ENCODE peak calls at places on chromosomes 2 and 18, in four cellular contexts. Y is IMR-90, L is endothelial cell of umbilical vein, V is K562. W is an unnamed sample.

GRCh38 chr2:97834610-97835009 is 121.2 kb downstream of the ZAP70 start:
- DNase-seq in Y (no peak), L (no peak), V (no peak), W (no peak)

GRCh38 chr2:139366659-139367058 is 586.5 kb upstream of the NXPH2 start:
- DNase-seq in Y (no peak), L (no peak), V (no peak), W (no peak)

GRCh38 chr18:59323931-59324622 is 5.6 kb upstream of the CPLX4 start:
- DNase-seq in Y (peak; percentile 27), L (no peak), V (no peak), W (no peak)

GRCh38 chr18:31176531-31176930 is 13.9 kb upstream of the DSC1 start:
- DNase-seq in Y (peak; percentile 2), L (no peak), V (no peak), W (no peak)

GRCh38 chr2:186841940-186842339 is 7.0 kb downstream of the ZSWIM2 start:
- DNase-seq in Y (peak; percentile 81), L (no peak), V (no peak), W (no peak)

GRCh38 chr2:208608436-208608835 is 201.8 kb downstream of the PTH2R start:
- DNase-seq in Y (no peak), L (no peak), V (no peak), W (no peak)

GRCh38 chr18:744824-745597 is 32.6 kb upstream of the ENOSF1 start:
- DNase-seq in Y (no peak), L (no peak), V (no peak), W (no peak)

GRCh38 chr2:214529514-214529913 is 118.7 kb downstream of the VWC2L start:
- DNase-seq in Y (no peak), L (no peak), V (no peak), W (no peak)

GRCh38 chr18:69874058-69874457 is 73.6 kb downstream of the CD226 start:
- DNase-seq in Y (peak; percentile 65), L (no peak), V (no peak), W (no peak)

GRCh38 chr2:156005999-156006712 is 326.4 kb downstream of the NR4A2 start:
- DNase-seq in Y (no peak), L (no peak), V (no peak), W (no peak)

GRCh38 chr18:73296686-73297085 is 428.9 kb upstream of the NETO1 start:
- DNase-seq in Y (no peak), L (no peak), V (no peak), W (no peak)

GRCh38 chr18:10558243-10558966 is 32.6 kb downstream of the NAPG start:
- DNase-seq in Y (no peak), L (no peak), V (no peak), W (no peak)

GRCh38 chr2:89000235-89000634 is 308.8 kb downstream of the RPIA start:
- DNase-seq in Y (no peak), L (no peak), V (no peak), W (no peak)

GRCh38 chr2:157903626-157904025 is 27.5 kb upstream of the ACVR1 start:
- DNase-seq in Y (no peak), L (no peak), V (no peak), W (no peak)

GRCh38 chr2:136067897-136068540 is 49.9 kb downstream of the CXCR4 start:
- DNase-seq in Y (no peak), L (no peak), V (no peak), W (no peak)

GRCh38 chr2:56534321-56534720 is 350.5 kb downstream of the CCDC85A start:
- DNase-seq in Y (peak; percentile 6), L (no peak), V (no peak), W (no peak)

GRCh38 chr18:47772374-47773248 is 157.8 kb downstream of the SMAD2 start:
- DNase-seq in Y (peak; percentile 42), L (peak; percentile 76), V (peak; percentile 47), W (no peak)

GRCh38 chr2:238237441-238237840 is 2.4 kb downstream of the HES6 start:
- DNase-seq in Y (no peak), L (no peak), V (no peak), W (no peak)

GRCh38 chr2:201797175-201797840 is 9.0 kb upstream of the CDK15 start:
- DNase-seq in Y (peak; percentile 85), L (no peak), V (no peak), W (no peak)

GRCh38 chr18:76679877-76680276 is 142.5 kb upstream of the ZNF236 start:
- DNase-seq in Y (no peak), L (no peak), V (no peak), W (no peak)

GRCh38 chr18:3115430-3116025 is 102.6 kb upstream of the LPIN2 start:
- DNase-seq in Y (no peak), L (no peak), V (no peak), W (no peak)

GRCh38 chr2:151972176-151973012 is 126.5 kb downstream of the CACNB4 start:
- DNase-seq in Y (no peak), L (no peak), V (no peak), W (no peak)

GRCh38 chr2:47031909-47032668 is 116.5 kb upstream of the MCFD2 start:
- DNase-seq in Y (no peak), L (no peak), V (no peak), W (peak; percentile 77)

DNA sequence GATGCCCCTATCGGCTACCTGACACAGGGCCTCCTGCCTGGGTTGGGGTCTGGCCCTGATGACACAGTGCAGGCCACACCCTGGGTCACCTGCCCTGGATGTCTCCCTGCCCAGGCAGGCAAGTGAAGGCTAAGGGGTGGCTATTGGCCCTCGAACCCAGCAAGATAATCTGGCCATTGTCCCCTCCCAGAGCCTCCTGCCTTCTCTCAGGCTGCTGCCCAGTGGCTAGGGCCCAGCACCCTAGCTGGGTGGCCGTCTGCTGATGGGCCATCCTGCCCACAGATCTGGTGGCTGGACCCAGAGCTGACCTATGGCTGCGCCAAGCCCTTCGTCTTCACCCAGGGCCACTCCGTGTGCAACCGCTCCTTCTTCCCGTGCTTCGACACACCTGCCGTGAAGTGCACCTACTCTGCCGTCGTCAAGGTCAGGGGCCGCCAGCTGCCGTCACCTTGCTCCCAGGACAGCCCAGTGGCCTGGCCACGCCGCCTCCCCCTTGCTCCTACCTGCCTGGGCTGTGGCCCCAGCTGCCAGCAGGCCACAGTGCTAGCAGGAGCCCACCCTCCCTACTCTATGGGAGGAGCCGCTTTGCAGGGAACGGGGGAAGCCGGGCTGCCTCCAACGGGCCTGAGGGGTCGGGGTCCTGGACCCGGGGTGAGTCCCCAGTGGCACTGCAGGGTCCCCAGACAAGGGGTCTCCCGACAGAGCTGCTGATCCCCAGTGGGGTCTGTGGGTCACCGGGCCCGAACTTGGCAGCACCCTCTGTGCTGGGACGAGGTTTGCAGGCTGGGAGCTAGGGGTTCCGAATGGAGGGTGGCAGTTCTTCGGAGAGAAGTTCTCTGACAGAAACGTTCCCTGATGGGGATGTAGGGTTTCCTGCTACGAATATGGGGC is 4.1 kb downstream of the RNPEPL1 start:
- DNase-seq in Y (no peak), L (no peak), V (no peak), W (no peak)
- H4K20me1 ChIP-seq in Y (peaks cover 15% of the 10 kb centered on the region), L (no peaks in the 10 kb centered on the region), V (no peaks in the 10 kb centered on the region), W (peaks cover 5% of the 10 kb centered on the region)

GRCh38 chr2:22301251-22301650 is 1083.7 kb upstream of the KLHL29 start:
- DNase-seq in Y (no peak), L (no peak), V (no peak), W (no peak)
- H3K27ac ChIP-seq in Y (no peak overlapping the region), L (no peak overlapping the region), V (no peak overlapping the region), W (no peak overlapping the region)

GRCh38 chr2:159317392-159318088 is 31.0 kb upstream of the WDSUB1 start:
- DNase-seq in Y (peak; percentile 5), L (no peak), V (no peak), W (no peak)
- H3K9me1 ChIP-seq in Y (no peaks in the 10 kb centered on the region), L (no peaks in the 10 kb centered on the region), V (no peaks in the 10 kb centered on the region), W (no peaks in the 10 kb centered on the region)

GRCh38 chr2:45668509-45668908 is 17.0 kb downstream of the PRKCE start:
- DNase-seq in Y (no peak), L (no peak), V (no peak), W (no peak)
- H4K20me1 ChIP-seq in Y (peaks cover 4% of the 10 kb centered on the region), L (no peaks in the 10 kb centered on the region), V (no peaks in the 10 kb centered on the region), W (no peaks in the 10 kb centered on the region)

DNA sequence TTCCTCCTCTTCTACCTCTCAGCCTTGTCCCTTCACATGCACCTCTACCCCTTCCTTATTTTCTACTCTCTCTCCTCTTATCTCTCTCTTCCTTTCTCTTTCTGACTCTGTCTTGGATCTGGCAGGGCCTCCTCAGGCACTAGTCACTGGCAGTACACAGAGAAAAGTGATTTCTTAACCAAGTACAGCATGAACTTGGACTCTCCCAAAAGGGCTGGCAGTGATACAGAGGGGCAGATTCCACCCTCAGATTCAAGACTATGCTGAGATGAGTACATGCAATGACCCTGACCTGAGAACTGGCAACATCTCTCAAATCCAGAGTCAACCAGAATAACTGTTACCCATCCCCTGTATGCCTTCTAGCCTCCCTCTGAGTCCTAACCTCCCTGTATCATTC is 4.3 kb downstream of the AOX1 start:
- DNase-seq in Y (no peak), L (no peak), V (no peak), W (no peak)
- H3K27ac ChIP-seq in Y (no peak overlapping the region), L (no peak overlapping the region), V (no peak overlapping the region), W (no peak overlapping the region)

W was measured in keratinocyte.